ENCODE peak calls at places on chromosomes 7 and 10, in ten cellular contexts. One of them, this sample, is unnamed.

GRCh38 chr10:121595806-121596667 is 2.2 kb downstream of the FGFR2 start:
- DNase-seq in CD4-positive, alpha-beta T cell: no peak
- DNase-seq in fibroblast of mammary gland: no peak
- DNase-seq in HFFc6: no peak
- DNase-seq in nephron progenitor cell: peak; percentile 77
- DNase-seq in coronary artery: no peak
- DNase-seq in fibroblast of lung: no peak
- DNase-seq in fibroblast of pulmonary artery: no peak
- DNase-seq in CD8-positive, alpha-beta T cell: no peak
- DNase-seq in GM12865: no peak
- DNase-seq in this sample: no peak

GRCh38 chr10:122149607-122150505 is 121.2 kb upstream of the BTBD16 start:
- DNase-seq in CD8-positive, alpha-beta T cell: no peak
- DNase-seq in HFFc6: no peak
- DNase-seq in fibroblast of lung: no peak
- DNase-seq in nephron progenitor cell: no peak
- DNase-seq in CD4-positive, alpha-beta T cell: no peak
- DNase-seq in GM12865: no peak
- DNase-seq in fibroblast of pulmonary artery: peak; percentile 82
- DNase-seq in fibroblast of mammary gland: peak; percentile 81
- DNase-seq in coronary artery: peak; percentile 91
- DNase-seq in this sample: no peak

GRCh38 chr7:108328174-108328651 is 128.0 kb downstream of the NRCAM start:
- DNase-seq in GM12865: peak; percentile 35
- DNase-seq in nephron progenitor cell: no peak
- DNase-seq in CD4-positive, alpha-beta T cell: no peak
- DNase-seq in fibroblast of pulmonary artery: no peak
- DNase-seq in fibroblast of lung: no peak
- DNase-seq in HFFc6: no peak
- DNase-seq in coronary artery: no peak
- DNase-seq in CD8-positive, alpha-beta T cell: no peak
- DNase-seq in fibroblast of mammary gland: no peak
- DNase-seq in this sample: peak; percentile 22

GRCh38 chr7:2253525-2254244 is 11.7 kb downstream of the NUDT1 start:
- DNase-seq in HFFc6: no peak
- DNase-seq in coronary artery: no peak
- DNase-seq in GM12865: no peak
- DNase-seq in fibroblast of lung: no peak
- DNase-seq in fibroblast of pulmonary artery: no peak
- DNase-seq in fibroblast of mammary gland: no peak
- DNase-seq in CD4-positive, alpha-beta T cell: no peak
- DNase-seq in nephron progenitor cell: no peak
- DNase-seq in CD8-positive, alpha-beta T cell: no peak
- DNase-seq in this sample: no peak

GRCh38 chr10:12235116-12235694 is 39.2 kb downstream of the CDC123 start:
- DNase-seq in coronary artery: no peak
- DNase-seq in fibroblast of mammary gland: no peak
- DNase-seq in HFFc6: no peak
- DNase-seq in fibroblast of lung: peak; percentile 18
- DNase-seq in CD8-positive, alpha-beta T cell: no peak
- DNase-seq in CD4-positive, alpha-beta T cell: no peak
- DNase-seq in fibroblast of pulmonary artery: no peak
- DNase-seq in GM12865: no peak
- DNase-seq in nephron progenitor cell: no peak
- DNase-seq in this sample: no peak

GRCh38 chr10:114874827-114875541 is 53.4 kb downstream of the FHIP2A start:
- DNase-seq in fibroblast of mammary gland: peak; percentile 45
- DNase-seq in nephron progenitor cell: peak; percentile 61
- DNase-seq in CD4-positive, alpha-beta T cell: no peak
- DNase-seq in fibroblast of lung: peak; percentile 67
- DNase-seq in fibroblast of pulmonary artery: peak; percentile 69
- DNase-seq in coronary artery: no peak
- DNase-seq in CD8-positive, alpha-beta T cell: no peak
- DNase-seq in GM12865: peak; percentile 42
- DNase-seq in HFFc6: no peak
- DNase-seq in this sample: peak; percentile 8

GRCh38 chr7:81648716-81649115 is 121.1 kb downstream of the HGF start:
- DNase-seq in HFFc6: no peak
- DNase-seq in fibroblast of lung: peak; percentile 25
- DNase-seq in fibroblast of mammary gland: no peak
- DNase-seq in coronary artery: no peak
- DNase-seq in nephron progenitor cell: no peak
- DNase-seq in GM12865: no peak
- DNase-seq in fibroblast of pulmonary artery: no peak
- DNase-seq in CD8-positive, alpha-beta T cell: no peak
- DNase-seq in CD4-positive, alpha-beta T cell: no peak
- DNase-seq in this sample: no peak

GRCh38 chr7:155343661-155344121 is 46.0 kb downstream of the INSIG1 start:
- DNase-seq in coronary artery: no peak
- DNase-seq in fibroblast of lung: no peak
- DNase-seq in fibroblast of pulmonary artery: no peak
- DNase-seq in CD8-positive, alpha-beta T cell: no peak
- DNase-seq in fibroblast of mammary gland: no peak
- DNase-seq in CD4-positive, alpha-beta T cell: no peak
- DNase-seq in HFFc6: no peak
- DNase-seq in nephron progenitor cell: no peak
- DNase-seq in GM12865: no peak
- DNase-seq in this sample: no peak

GRCh38 chr10:80468002-80468401 is 13.9 kb downstream of the TSPAN14 start:
- DNase-seq in fibroblast of pulmonary artery: peak; percentile 53
- DNase-seq in coronary artery: no peak
- DNase-seq in CD4-positive, alpha-beta T cell: peak; percentile 35
- DNase-seq in GM12865: no peak
- DNase-seq in nephron progenitor cell: peak; percentile 56
- DNase-seq in HFFc6: no peak
- DNase-seq in CD8-positive, alpha-beta T cell: peak; percentile 75
- DNase-seq in fibroblast of mammary gland: no peak
- DNase-seq in fibroblast of lung: no peak
- DNase-seq in this sample: no peak

GRCh38 chr7:157657741-157658740 is 321.2 kb downstream of the DNAJB6 start:
- DNase-seq in nephron progenitor cell: no peak
- DNase-seq in fibroblast of pulmonary artery: no peak
- DNase-seq in CD8-positive, alpha-beta T cell: no peak
- DNase-seq in fibroblast of lung: no peak
- DNase-seq in CD4-positive, alpha-beta T cell: no peak
- DNase-seq in coronary artery: no peak
- DNase-seq in GM12865: no peak
- DNase-seq in fibroblast of mammary gland: no peak
- DNase-seq in HFFc6: no peak
- DNase-seq in this sample: no peak

GRCh38 chr7:7164590-7164989 is 17.8 kb upstream of the C1GALT1 start:
- DNase-seq in CD8-positive, alpha-beta T cell: no peak
- DNase-seq in GM12865: no peak
- DNase-seq in nephron progenitor cell: no peak
- DNase-seq in CD4-positive, alpha-beta T cell: no peak
- DNase-seq in HFFc6: no peak
- DNase-seq in fibroblast of mammary gland: no peak
- DNase-seq in fibroblast of pulmonary artery: no peak
- DNase-seq in fibroblast of lung: no peak
- DNase-seq in coronary artery: no peak
- DNase-seq in this sample: no peak

GRCh38 chr10:43857206-43857952 is 208.7 kb upstream of the ZNF32 start:
- DNase-seq in coronary artery: peak; percentile 50
- DNase-seq in GM12865: no peak
- DNase-seq in fibroblast of mammary gland: peak; percentile 95
- DNase-seq in fibroblast of lung: peak; percentile 97
- DNase-seq in HFFc6: peak; percentile 73
- DNase-seq in CD8-positive, alpha-beta T cell: no peak
- DNase-seq in fibroblast of pulmonary artery: peak; percentile 91
- DNase-seq in nephron progenitor cell: no peak
- DNase-seq in CD4-positive, alpha-beta T cell: no peak
- DNase-seq in this sample: no peak

GRCh38 chr10:70265032-70265689 is 18.6 kb downstream of the NPFFR1 start:
- DNase-seq in HFFc6: no peak
- DNase-seq in fibroblast of mammary gland: no peak
- DNase-seq in CD8-positive, alpha-beta T cell: no peak
- DNase-seq in fibroblast of lung: no peak
- DNase-seq in CD4-positive, alpha-beta T cell: no peak
- DNase-seq in fibroblast of pulmonary artery: no peak
- DNase-seq in coronary artery: peak; percentile 35
- DNase-seq in GM12865: peak; percentile 53
- DNase-seq in nephron progenitor cell: no peak
- DNase-seq in this sample: peak; percentile 69

GRCh38 chr10:70255329-70256299 is 22.4 kb upstream of the PPA1 start:
- DNase-seq in fibroblast of mammary gland: peak; percentile 33
- DNase-seq in fibroblast of lung: peak; percentile 81
- DNase-seq in CD8-positive, alpha-beta T cell: no peak
- DNase-seq in HFFc6: no peak
- DNase-seq in GM12865: no peak
- DNase-seq in fibroblast of pulmonary artery: peak; percentile 68
- DNase-seq in coronary artery: peak; percentile 62
- DNase-seq in CD4-positive, alpha-beta T cell: no peak
- DNase-seq in nephron progenitor cell: no peak
- DNase-seq in this sample: peak; percentile 55

GRCh38 chr10:70258216-70258615 is 25.0 kb upstream of the PPA1 start:
- DNase-seq in fibroblast of mammary gland: no peak
- DNase-seq in nephron progenitor cell: no peak
- DNase-seq in fibroblast of pulmonary artery: peak; percentile 16
- DNase-seq in coronary artery: peak; percentile 19
- DNase-seq in HFFc6: no peak
- DNase-seq in GM12865: no peak
- DNase-seq in fibroblast of lung: no peak
- DNase-seq in CD4-positive, alpha-beta T cell: no peak
- DNase-seq in CD8-positive, alpha-beta T cell: no peak
- DNase-seq in this sample: no peak

GRCh38 chr10:70256463-70256862 is 23.2 kb upstream of the PPA1 start:
- DNase-seq in fibroblast of lung: no peak
- DNase-seq in coronary artery: no peak
- DNase-seq in GM12865: no peak
- DNase-seq in fibroblast of mammary gland: no peak
- DNase-seq in fibroblast of pulmonary artery: no peak
- DNase-seq in CD4-positive, alpha-beta T cell: no peak
- DNase-seq in nephron progenitor cell: no peak
- DNase-seq in CD8-positive, alpha-beta T cell: no peak
- DNase-seq in HFFc6: no peak
- DNase-seq in this sample: no peak

DNA sequence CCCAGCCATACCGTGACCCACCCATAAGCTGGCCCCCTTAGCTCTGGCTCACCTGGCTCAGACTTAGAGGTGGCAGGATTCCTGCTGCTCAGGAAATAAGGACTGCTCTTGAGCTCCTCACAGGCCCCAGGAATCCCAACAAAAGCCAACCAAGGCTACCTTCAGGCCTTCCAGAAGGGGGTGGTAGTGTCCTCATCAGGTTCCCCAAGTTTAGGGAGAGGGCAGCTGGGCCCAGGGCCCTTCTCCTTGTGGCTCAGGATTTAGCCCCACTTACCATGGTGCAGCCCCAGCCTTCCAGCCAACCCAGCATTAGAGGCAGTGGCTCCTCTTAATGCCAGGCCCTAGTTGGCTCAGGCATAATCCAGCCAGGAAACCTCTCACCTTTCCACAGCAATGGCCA is 23.5 kb downstream of the NPFFR1 start:
- DNase-seq in fibroblast of mammary gland: no peak
- DNase-seq in fibroblast of lung: no peak
- DNase-seq in fibroblast of pulmonary artery: no peak
- DNase-seq in coronary artery: peak; percentile 11
- DNase-seq in GM12865: no peak
- DNase-seq in CD4-positive, alpha-beta T cell: no peak
- DNase-seq in CD8-positive, alpha-beta T cell: no peak
- DNase-seq in nephron progenitor cell: no peak
- DNase-seq in HFFc6: no peak
- DNase-seq in this sample: no peak
- TF ChIP-seq CTCF in fibroblast of mammary gland: no peak
- TF ChIP-seq CTCF in fibroblast of lung: no peak
- TF ChIP-seq CTCF in fibroblast of pulmonary artery: no peak
- TF ChIP-seq CTCF in coronary artery: no peak
- TF ChIP-seq CTCF in GM12865: no peak
- TF ChIP-seq CTCF in CD4-positive, alpha-beta T cell: no peak
- TF ChIP-seq CTCF in CD8-positive, alpha-beta T cell: no peak
- TF ChIP-seq CTCF in nephron progenitor cell: no peak
- TF ChIP-seq CTCF in HFFc6: no peak
- TF ChIP-seq CTCF in this sample: no peak

DNA sequence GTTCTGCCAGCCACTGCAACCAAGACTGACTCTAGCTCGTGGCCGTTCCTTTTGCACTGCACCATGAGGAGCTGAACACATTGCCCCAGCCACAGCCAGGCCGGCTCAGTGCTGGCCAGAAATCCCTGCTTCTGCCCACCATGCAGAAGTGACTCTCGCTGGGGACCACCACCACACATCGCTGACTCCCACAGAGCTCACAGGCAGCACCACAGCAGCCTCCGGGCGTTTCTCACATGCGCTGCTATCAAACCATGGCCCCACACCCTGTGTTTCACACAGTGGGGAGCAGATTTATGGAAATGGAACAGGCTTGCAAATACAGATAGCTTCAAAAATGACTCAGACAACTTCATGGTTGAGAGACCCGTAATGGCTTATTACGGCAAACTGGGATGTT is 15.4 kb upstream of the SDK1 start:
- DNase-seq in fibroblast of pulmonary artery: no peak
- DNase-seq in CD4-positive, alpha-beta T cell: no peak
- DNase-seq in coronary artery: no peak
- DNase-seq in HFFc6: no peak
- DNase-seq in nephron progenitor cell: no peak
- DNase-seq in fibroblast of mammary gland: no peak
- DNase-seq in fibroblast of lung: no peak
- DNase-seq in CD8-positive, alpha-beta T cell: no peak
- DNase-seq in GM12865: no peak
- DNase-seq in this sample: no peak
- TF ChIP-seq CTCF in fibroblast of pulmonary artery: no peak
- TF ChIP-seq CTCF in CD4-positive, alpha-beta T cell: no peak
- TF ChIP-seq CTCF in coronary artery: no peak
- TF ChIP-seq CTCF in HFFc6: no peak
- TF ChIP-seq CTCF in nephron progenitor cell: no peak
- TF ChIP-seq CTCF in fibroblast of mammary gland: no peak
- TF ChIP-seq CTCF in fibroblast of lung: no peak
- TF ChIP-seq CTCF in CD8-positive, alpha-beta T cell: no peak
- TF ChIP-seq CTCF in GM12865: no peak
- TF ChIP-seq CTCF in this sample: no peak

GRCh38 chr7:133434246-133434865 is 181.5 kb downstream of the EXOC4 start:
- DNase-seq in nephron progenitor cell: no peak
- DNase-seq in GM12865: peak; percentile 25
- DNase-seq in CD4-positive, alpha-beta T cell: no peak
- DNase-seq in fibroblast of pulmonary artery: peak; percentile 68
- DNase-seq in coronary artery: no peak
- DNase-seq in HFFc6: peak; percentile 5
- DNase-seq in fibroblast of mammary gland: peak; percentile 47
- DNase-seq in CD8-positive, alpha-beta T cell: no peak
- DNase-seq in fibroblast of lung: peak; percentile 30
- DNase-seq in this sample: peak; percentile 40
- TF ChIP-seq CTCF in nephron progenitor cell: no peak
- TF ChIP-seq CTCF in GM12865: peak; percentile 31
- TF ChIP-seq CTCF in CD4-positive, alpha-beta T cell: peak; percentile 42
- TF ChIP-seq CTCF in fibroblast of pulmonary artery: peak; percentile 65
- TF ChIP-seq CTCF in coronary artery: peak; percentile 24
- TF ChIP-seq CTCF in HFFc6: peak; percentile 74
- TF ChIP-seq CTCF in fibroblast of mammary gland: peak; percentile 56
- TF ChIP-seq CTCF in CD8-positive, alpha-beta T cell: peak; percentile 32
- TF ChIP-seq CTCF in fibroblast of lung: peak; percentile 66
- TF ChIP-seq CTCF in this sample: peak; percentile 50

GRCh38 chr7:134444198-134444960 is 14.5 kb downstream of the AKR1B1 start:
- DNase-seq in CD4-positive, alpha-beta T cell: no peak
- DNase-seq in CD8-positive, alpha-beta T cell: no peak
- DNase-seq in fibroblast of lung: no peak
- DNase-seq in nephron progenitor cell: no peak
- DNase-seq in GM12865: no peak
- DNase-seq in fibroblast of pulmonary artery: no peak
- DNase-seq in HFFc6: no peak
- DNase-seq in coronary artery: no peak
- DNase-seq in fibroblast of mammary gland: no peak
- DNase-seq in this sample: no peak
- TF ChIP-seq CTCF in CD4-positive, alpha-beta T cell: no peak
- TF ChIP-seq CTCF in CD8-positive, alpha-beta T cell: no peak
- TF ChIP-seq CTCF in fibroblast of lung: no peak
- TF ChIP-seq CTCF in nephron progenitor cell: no peak
- TF ChIP-seq CTCF in GM12865: no peak
- TF ChIP-seq CTCF in fibroblast of pulmonary artery: no peak
- TF ChIP-seq CTCF in HFFc6: peak; percentile 27
- TF ChIP-seq CTCF in coronary artery: no peak
- TF ChIP-seq CTCF in fibroblast of mammary gland: no peak
- TF ChIP-seq CTCF in this sample: peak; percentile 10

This sample was measured in GM13977.